ENCODE peak calls at places on chromosomes 11 and 22, in six cellular contexts. One of them, this sample, is unnamed.

GRCh38 chr11:122440783-122441701 is 214.5 kb upstream of the UBASH3B start:
- DNase-seq in nephron progenitor cell: peak
- DNase-seq in stimulated activated CD4-positive, alpha-beta T cell treated with anti-CD3 and anti-CD28 coated beads, Interleukin-2, amount 100 ng/mL, for 4 hours: no peak
- DNase-seq in T-helper 17 cell: no peak
- DNase-seq in progenitor cell of endocrine pancreas: no peak
- DNase-seq in stimulated activated CD8-positive, alpha-beta memory T cell treated with anti-CD3 and anti-CD28 coated beads, Interleukin-2, amount 100 ng/mL, for 1 hour: no peak
- DNase-seq in this sample: no peak

GRCh38 chr11:2670541-2671100 is 29.2 kb downstream of the KCNQ1OT1 start:
- DNase-seq in nephron progenitor cell: no peak
- DNase-seq in stimulated activated CD4-positive, alpha-beta T cell treated with anti-CD3 and anti-CD28 coated beads, Interleukin-2, amount 100 ng/mL, for 4 hours: no peak
- DNase-seq in T-helper 17 cell: no peak
- DNase-seq in progenitor cell of endocrine pancreas: no peak
- DNase-seq in stimulated activated CD8-positive, alpha-beta memory T cell treated with anti-CD3 and anti-CD28 coated beads, Interleukin-2, amount 100 ng/mL, for 1 hour: no peak
- DNase-seq in this sample: no peak

GRCh38 chr11:36763187-36763586 is 165.2 kb upstream of the RAG2 start:
- DNase-seq in nephron progenitor cell: no peak
- DNase-seq in stimulated activated CD4-positive, alpha-beta T cell treated with anti-CD3 and anti-CD28 coated beads, Interleukin-2, amount 100 ng/mL, for 4 hours: no peak
- DNase-seq in T-helper 17 cell: no peak
- DNase-seq in progenitor cell of endocrine pancreas: no peak
- DNase-seq in stimulated activated CD8-positive, alpha-beta memory T cell treated with anti-CD3 and anti-CD28 coated beads, Interleukin-2, amount 100 ng/mL, for 1 hour: no peak
- DNase-seq in this sample: no peak

GRCh38 chr22:41979423-41980250 is 10.4 kb downstream of the SEPTIN3 start:
- DNase-seq in nephron progenitor cell: no peak
- DNase-seq in stimulated activated CD4-positive, alpha-beta T cell treated with anti-CD3 and anti-CD28 coated beads, Interleukin-2, amount 100 ng/mL, for 4 hours: no peak
- DNase-seq in T-helper 17 cell: no peak
- DNase-seq in progenitor cell of endocrine pancreas: no peak
- DNase-seq in stimulated activated CD8-positive, alpha-beta memory T cell treated with anti-CD3 and anti-CD28 coated beads, Interleukin-2, amount 100 ng/mL, for 1 hour: no peak
- DNase-seq in this sample: no peak

GRCh38 chr22:44133161-44133560 is 47.6 kb upstream of the PARVG start:
- DNase-seq in nephron progenitor cell: no peak
- DNase-seq in stimulated activated CD4-positive, alpha-beta T cell treated with anti-CD3 and anti-CD28 coated beads, Interleukin-2, amount 100 ng/mL, for 4 hours: no peak
- DNase-seq in T-helper 17 cell: no peak
- DNase-seq in progenitor cell of endocrine pancreas: no peak
- DNase-seq in stimulated activated CD8-positive, alpha-beta memory T cell treated with anti-CD3 and anti-CD28 coated beads, Interleukin-2, amount 100 ng/mL, for 1 hour: no peak
- DNase-seq in this sample: no peak

GRCh38 chr11:106480581-106481185 is 403.2 kb downstream of the AASDHPPT start:
- DNase-seq in nephron progenitor cell: no peak
- DNase-seq in stimulated activated CD4-positive, alpha-beta T cell treated with anti-CD3 and anti-CD28 coated beads, Interleukin-2, amount 100 ng/mL, for 4 hours: no peak
- DNase-seq in T-helper 17 cell: no peak
- DNase-seq in progenitor cell of endocrine pancreas: no peak
- DNase-seq in stimulated activated CD8-positive, alpha-beta memory T cell treated with anti-CD3 and anti-CD28 coated beads, Interleukin-2, amount 100 ng/mL, for 1 hour: no peak
- DNase-seq in this sample: no peak

GRCh38 chr11:1854132-1854948 is 1.5 kb downstream of the LSP1 start:
- DNase-seq in nephron progenitor cell: no peak
- DNase-seq in stimulated activated CD4-positive, alpha-beta T cell treated with anti-CD3 and anti-CD28 coated beads, Interleukin-2, amount 100 ng/mL, for 4 hours: no peak
- DNase-seq in T-helper 17 cell: no peak
- DNase-seq in progenitor cell of endocrine pancreas: no peak
- DNase-seq in stimulated activated CD8-positive, alpha-beta memory T cell treated with anti-CD3 and anti-CD28 coated beads, Interleukin-2, amount 100 ng/mL, for 1 hour: no peak
- DNase-seq in this sample: no peak

GRCh38 chr11:2671748-2672147 is 28.0 kb downstream of the KCNQ1OT1 start:
- DNase-seq in nephron progenitor cell: no peak
- DNase-seq in stimulated activated CD4-positive, alpha-beta T cell treated with anti-CD3 and anti-CD28 coated beads, Interleukin-2, amount 100 ng/mL, for 4 hours: no peak
- DNase-seq in T-helper 17 cell: no peak
- DNase-seq in progenitor cell of endocrine pancreas: peak
- DNase-seq in stimulated activated CD8-positive, alpha-beta memory T cell treated with anti-CD3 and anti-CD28 coated beads, Interleukin-2, amount 100 ng/mL, for 1 hour: no peak
- DNase-seq in this sample: no peak

GRCh38 chr22:32473388-32473952 is 1.1 kb upstream of the FBXO7 start:
- DNase-seq in nephron progenitor cell: peak
- DNase-seq in stimulated activated CD4-positive, alpha-beta T cell treated with anti-CD3 and anti-CD28 coated beads, Interleukin-2, amount 100 ng/mL, for 4 hours: peak
- DNase-seq in T-helper 17 cell: no peak
- DNase-seq in progenitor cell of endocrine pancreas: no peak
- DNase-seq in stimulated activated CD8-positive, alpha-beta memory T cell treated with anti-CD3 and anti-CD28 coated beads, Interleukin-2, amount 100 ng/mL, for 1 hour: no peak
- DNase-seq in this sample: no peak

GRCh38 chr11:86372586-86372985 is 2.1 kb upstream of the CCDC81 start:
- DNase-seq in nephron progenitor cell: no peak
- DNase-seq in stimulated activated CD4-positive, alpha-beta T cell treated with anti-CD3 and anti-CD28 coated beads, Interleukin-2, amount 100 ng/mL, for 4 hours: no peak
- DNase-seq in T-helper 17 cell: no peak
- DNase-seq in progenitor cell of endocrine pancreas: no peak
- DNase-seq in stimulated activated CD8-positive, alpha-beta memory T cell treated with anti-CD3 and anti-CD28 coated beads, Interleukin-2, amount 100 ng/mL, for 1 hour: no peak
- DNase-seq in this sample: no peak

GRCh38 chr11:86888164-86888977 is 66.8 kb downstream of the FZD4 start:
- DNase-seq in nephron progenitor cell: no peak
- DNase-seq in stimulated activated CD4-positive, alpha-beta T cell treated with anti-CD3 and anti-CD28 coated beads, Interleukin-2, amount 100 ng/mL, for 4 hours: no peak
- DNase-seq in T-helper 17 cell: no peak
- DNase-seq in progenitor cell of endocrine pancreas: no peak
- DNase-seq in stimulated activated CD8-positive, alpha-beta memory T cell treated with anti-CD3 and anti-CD28 coated beads, Interleukin-2, amount 100 ng/mL, for 1 hour: no peak
- DNase-seq in this sample: no peak

GRCh38 chr22:21971858-21972275 is 10.7 kb downstream of the TOP3B start:
- DNase-seq in nephron progenitor cell: no peak
- DNase-seq in stimulated activated CD4-positive, alpha-beta T cell treated with anti-CD3 and anti-CD28 coated beads, Interleukin-2, amount 100 ng/mL, for 4 hours: no peak
- DNase-seq in T-helper 17 cell: no peak
- DNase-seq in progenitor cell of endocrine pancreas: no peak
- DNase-seq in stimulated activated CD8-positive, alpha-beta memory T cell treated with anti-CD3 and anti-CD28 coated beads, Interleukin-2, amount 100 ng/mL, for 1 hour: no peak
- DNase-seq in this sample: no peak

This sample was measured in GOT3.